ENCODE peak calls at places on chromosomes 2 and 18, in ten cellular contexts. J is activated effector memory CD4-positive, alpha-beta T cell treated with anti-CD3 and anti-CD28 coated beads, Interleukin-2, amount 50 U/mL, for 16 hours; Z is myocyte; I is amygdala; E is A549; F is M059J; Y is cardiac fibroblast; Q is H54; W is HTR-8/SVneo; P is HT-29. A is an unnamed sample.

GRCh38 chr2:239935789-239936758 is 89.1 kb downstream of the NDUFA10 start:
- DNase-seq in J (peak), Z (no peak), I (no peak), E (no peak), F (no peak), Y (no peak), Q (no peak), W (no peak), P (no peak), A (no peak)

GRCh38 chr2:176132397-176133086 is 3.0 kb downstream of the HOXD8 start:
- DNase-seq in J (no peak), Z (no peak), I (no peak), E (no peak), F (no peak), Y (no peak), Q (no peak), W (no peak), P (no peak), A (no peak)

GRCh38 chr18:3499498-3499897 is 49.5 kb downstream of the TGIF1 start:
- DNase-seq in J (no peak), Z (no peak), I (no peak), E (peak), F (no peak), Y (peak), Q (no peak), W (no peak), P (no peak), A (no peak)

GRCh38 chr18:574456-575228 is 5.5 kb upstream of the CETN1 start:
- DNase-seq in J (no peak), Z (no peak), I (no peak), E (no peak), F (no peak), Y (no peak), Q (no peak), W (no peak), P (no peak), A (no peak)

GRCh38 chr2:168577885-168578284 is 121.8 kb downstream of the CERS6 start:
- DNase-seq in J (no peak), Z (no peak), I (no peak), E (no peak), F (no peak), Y (no peak), Q (no peak), W (no peak), P (no peak), A (no peak)

GRCh38 chr2:95327861-95328260 is 30.7 kb downstream of the KCNIP3 start:
- DNase-seq in J (no peak), Z (no peak), I (no peak), E (no peak), F (no peak), Y (no peak), Q (no peak), W (no peak), P (no peak), A (no peak)

GRCh38 chr2:130328710-130329109 is 14.0 kb upstream of the IMP4 start:
- DNase-seq in J (no peak), Z (no peak), I (no peak), E (no peak), F (peak), Y (peak), Q (no peak), W (no peak), P (no peak), A (no peak)

GRCh38 chr2:202149953-202150352 is 76.9 kb downstream of the KIAA2012 start:
- DNase-seq in J (no peak), Z (no peak), I (no peak), E (no peak), F (no peak), Y (no peak), Q (no peak), W (no peak), P (no peak), A (no peak)

GRCh38 chr18:57837917-57838548 is 34.9 kb upstream of the ATP8B1 start:
- DNase-seq in J (peak), Z (no peak), I (no peak), E (no peak), F (peak), Y (peak), Q (no peak), W (no peak), P (no peak), A (no peak)

GRCh38 chr2:128369126-128369555 is 50.5 kb upstream of the HS6ST1 start:
- DNase-seq in J (peak), Z (no peak), I (no peak), E (no peak), F (no peak), Y (no peak), Q (no peak), W (no peak), P (no peak), A (peak)

GRCh38 chr18:48565105-48565504 is 26.3 kb downstream of the CTIF start:
- DNase-seq in J (no peak), Z (peak), I (no peak), E (no peak), F (no peak), Y (no peak), Q (no peak), W (no peak), P (no peak), A (no peak)

GRCh38 chr18:37334494-37335125 is 231.0 kb downstream of the CELF4 start:
- DNase-seq in J (no peak), Z (no peak), I (no peak), E (no peak), F (peak), Y (peak), Q (peak), W (no peak), P (no peak), A (no peak)

GRCh38 chr2:211055438-211055837 is 499.0 kb downstream of the CPS1 start:
- DNase-seq in J (no peak), Z (peak), I (no peak), E (no peak), F (peak), Y (peak), Q (no peak), W (peak), P (peak), A (no peak)

GRCh38 chr18:11757084-11757590 is 68.1 kb downstream of the GNAL start:
- DNase-seq in J (no peak), Z (no peak), I (no peak), E (no peak), F (no peak), Y (no peak), Q (no peak), W (no peak), P (no peak), A (no peak)

GRCh38 chr2:236782938-236783337 is 213.3 kb downstream of the ACKR3 start:
- DNase-seq in J (no peak), Z (no peak), I (no peak), E (peak), F (no peak), Y (peak), Q (no peak), W (no peak), P (no peak), A (no peak)

GRCh38 chr2:191516260-191516659 is 161.7 kb upstream of the NABP1 start:
- DNase-seq in J (no peak), Z (no peak), I (no peak), E (no peak), F (no peak), Y (no peak), Q (no peak), W (no peak), P (no peak), A (no peak)

GRCh38 chr2:156099382-156099781 is 233.1 kb downstream of the NR4A2 start:
- DNase-seq in J (no peak), Z (no peak), I (no peak), E (no peak), F (no peak), Y (no peak), Q (no peak), W (no peak), P (no peak), A (no peak)

GRCh38 chr2:98907966-98908905 is 27.8 kb downstream of the CRACDL start:
- DNase-seq in J (no peak), Z (peak), I (no peak), E (no peak), F (no peak), Y (peak), Q (no peak), W (no peak), P (no peak), A (no peak)

GRCh38 chr18:46161721-46162421 is 57.7 kb downstream of the HAUS1 start:
- DNase-seq in J (peak), Z (no peak), I (no peak), E (no peak), F (peak), Y (no peak), Q (no peak), W (no peak), P (no peak), A (no peak)

GRCh38 chr2:108534577-108535379 is 508 bp downstream of the LIMS1 start:
- DNase-seq in J (peak), Z (peak), I (no peak), E (peak), F (peak), Y (peak), Q (peak), W (peak), P (peak), A (peak)

GRCh38 chr2:225337183-225337582 is 62.3 kb upstream of the NYAP2 start:
- DNase-seq in J (no peak), Z (peak), I (no peak), E (no peak), F (peak), Y (peak), Q (no peak), W (peak), P (no peak), A (no peak)

GRCh38 chr2:21620771-21621170 is 497.0 kb downstream of the TDRD15 start:
- DNase-seq in J (no peak), Z (no peak), I (no peak), E (no peak), F (no peak), Y (no peak), Q (no peak), W (no peak), P (no peak), A (no peak)

GRCh38 chr2:85110991-85111560 is 22.1 kb upstream of the TCF7L1 start:
- DNase-seq in J (no peak), Z (no peak), I (no peak), E (no peak), F (peak), Y (peak), Q (no peak), W (no peak), P (no peak), A (no peak)

GRCh38 chr2:149388120-149388816 is 57.9 kb downstream of the LYPD6 start:
- DNase-seq in J (no peak), Z (peak), I (no peak), E (no peak), F (peak), Y (no peak), Q (no peak), W (peak), P (peak), A (no peak)

GRCh38 chr2:71001592-71002570 is 7.2 kb upstream of the TEX261 start:
- DNase-seq in J (peak), Z (peak), I (no peak), E (no peak), F (no peak), Y (no peak), Q (no peak), W (no peak), P (peak), A (no peak)

GRCh38 chr2:159903404-159904126 is 105.6 kb upstream of the CD302 start:
- DNase-seq in J (peak), Z (no peak), I (no peak), E (no peak), F (peak), Y (peak), Q (no peak), W (no peak), P (peak), A (peak)

GRCh38 chr2:37833420-37833819 is 91.7 kb upstream of the RMDN2 start:
- DNase-seq in J (no peak), Z (no peak), I (no peak), E (no peak), F (no peak), Y (peak), Q (no peak), W (no peak), P (no peak), A (no peak)

GRCh38 chr2:205754285-205754923 is 72.1 kb downstream of the NRP2 start:
- DNase-seq in J (no peak), Z (peak), I (no peak), E (no peak), F (peak), Y (no peak), Q (no peak), W (no peak), P (no peak), A (no peak)

GRCh38 chr18:28147674-28148171 is 29.2 kb downstream of the CDH2 start:
- DNase-seq in J (no peak), Z (no peak), I (no peak), E (no peak), F (peak), Y (peak), Q (no peak), W (no peak), P (no peak), A (no peak)

GRCh38 chr2:219798430-219798829 is 171.0 kb downstream of the SLC4A3 start:
- DNase-seq in J (no peak), Z (no peak), I (no peak), E (no peak), F (no peak), Y (no peak), Q (peak), W (no peak), P (no peak), A (no peak)

GRCh38 chr2:158128168-158128973 is 26.7 kb downstream of the UPP2 start:
- DNase-seq in J (no peak), Z (no peak), I (no peak), E (no peak), F (no peak), Y (no peak), Q (no peak), W (no peak), P (peak), A (peak)

GRCh38 chr2:8328189-8328588 is 353.7 kb upstream of the ID2 start:
- DNase-seq in J (no peak), Z (no peak), I (no peak), E (no peak), F (no peak), Y (no peak), Q (no peak), W (no peak), P (no peak), A (no peak)

GRCh38 chr2:110870545-110870944 is 138.2 kb downstream of the ACOXL start:
- DNase-seq in J (no peak), Z (no peak), I (no peak), E (no peak), F (no peak), Y (no peak), Q (no peak), W (no peak), P (no peak), A (no peak)

A was measured in Peyer's patch.